ENCODE peak calls at places on chromosomes 11 and 22, in four cellular contexts. One of them, this sample, is unnamed.

GRCh38 chr11:45163956-45164575 is 17.6 kb downstream of the PRDM11 start:
- DNase-seq in sigmoid colon: peak; percentile 46
- DNase-seq in suprapubic skin: no peak
- DNase-seq in IMR-90: peak; percentile 15
- DNase-seq in this sample: no peak

GRCh38 chr22:17358394-17358793 is 10.9 kb upstream of the CECR2 start:
- DNase-seq in sigmoid colon: no peak
- DNase-seq in suprapubic skin: no peak
- DNase-seq in IMR-90: no peak
- DNase-seq in this sample: no peak

GRCh38 chr11:17828311-17828751 is 93.8 kb downstream of the KCNC1 start:
- DNase-seq in sigmoid colon: peak; percentile 88
- DNase-seq in suprapubic skin: no peak
- DNase-seq in IMR-90: peak; percentile 59
- DNase-seq in this sample: peak; percentile 62

GRCh38 chr11:73177380-73178091 is 35.4 kb upstream of the FCHSD2 start:
- DNase-seq in sigmoid colon: peak; percentile 68
- DNase-seq in suprapubic skin: no peak
- DNase-seq in IMR-90: no peak
- DNase-seq in this sample: peak; percentile 75

GRCh38 chr22:35835267-35835997 is 117.8 kb downstream of the APOL5 start:
- DNase-seq in sigmoid colon: no peak
- DNase-seq in suprapubic skin: no peak
- DNase-seq in IMR-90: peak; percentile 72
- DNase-seq in this sample: no peak

GRCh38 chr11:19793356-19793755 is 80.7 kb downstream of the NAV2 start:
- DNase-seq in sigmoid colon: no peak
- DNase-seq in suprapubic skin: no peak
- DNase-seq in IMR-90: no peak
- DNase-seq in this sample: no peak

GRCh38 chr11:3614742-3615171 is 27.0 kb downstream of the ART5 start:
- DNase-seq in sigmoid colon: no peak
- DNase-seq in suprapubic skin: no peak
- DNase-seq in IMR-90: no peak
- DNase-seq in this sample: peak; percentile 8

GRCh38 chr11:47766363-47767227 is 546 bp downstream of the FNBP4 start:
- DNase-seq in sigmoid colon: peak; percentile 87
- DNase-seq in suprapubic skin: peak; percentile 81
- DNase-seq in IMR-90: peak; percentile 66
- DNase-seq in this sample: peak; percentile 75

GRCh38 chr22:29316429-29316828 is 932 bp upstream of the RASL10A start:
- DNase-seq in sigmoid colon: no peak
- DNase-seq in suprapubic skin: peak; percentile 64
- DNase-seq in IMR-90: no peak
- DNase-seq in this sample: no peak

GRCh38 chr11:119505861-119506260 is 82.9 kb upstream of the THY1 start:
- DNase-seq in sigmoid colon: peak; percentile 76
- DNase-seq in suprapubic skin: no peak
- DNase-seq in IMR-90: peak; percentile 13
- DNase-seq in this sample: peak; percentile 83

GRCh38 chr22:22032906-22033802 is 50.6 kb upstream of the TOP3B start:
- DNase-seq in sigmoid colon: no peak
- DNase-seq in suprapubic skin: no peak
- DNase-seq in IMR-90: no peak
- DNase-seq in this sample: no peak

GRCh38 chr22:25221790-25222189 is 2.4 kb downstream of the CRYBB2 start:
- DNase-seq in sigmoid colon: no peak
- DNase-seq in suprapubic skin: no peak
- DNase-seq in IMR-90: no peak
- DNase-seq in this sample: no peak

GRCh38 chr11:122843281-122844150 is 5.2 kb downstream of the CRTAM start:
- DNase-seq in sigmoid colon: no peak
- DNase-seq in suprapubic skin: no peak
- DNase-seq in IMR-90: no peak
- DNase-seq in this sample: no peak

GRCh38 chr11:76750746-76751145 is 32.4 kb upstream of the TSKU start:
- DNase-seq in sigmoid colon: no peak
- DNase-seq in suprapubic skin: no peak
- DNase-seq in IMR-90: no peak
- DNase-seq in this sample: no peak

GRCh38 chr11:13663631-13664071 is 4.8 kb upstream of the FAR1 start:
- DNase-seq in sigmoid colon: no peak
- DNase-seq in suprapubic skin: no peak
- DNase-seq in IMR-90: peak; percentile 41
- DNase-seq in this sample: peak; percentile 17

GRCh38 chr11:14362613-14363012 is 3.6 kb upstream of the RRAS2 start:
- DNase-seq in sigmoid colon: no peak
- DNase-seq in suprapubic skin: no peak
- DNase-seq in IMR-90: no peak
- DNase-seq in this sample: no peak

GRCh38 chr22:48439560-48440135 is 1388.0 kb downstream of the BRD1 start:
- DNase-seq in sigmoid colon: no peak
- DNase-seq in suprapubic skin: no peak
- DNase-seq in IMR-90: no peak
- DNase-seq in this sample: no peak

GRCh38 chr22:46756097-46756496 is 6.4 kb upstream of the TBC1D22A start:
- DNase-seq in sigmoid colon: no peak
- DNase-seq in suprapubic skin: no peak
- DNase-seq in IMR-90: no peak
- DNase-seq in this sample: no peak

GRCh38 chr11:93720522-93720921 is 20.8 kb downstream of the TAF1D start:
- DNase-seq in sigmoid colon: no peak
- DNase-seq in suprapubic skin: no peak
- DNase-seq in IMR-90: no peak
- DNase-seq in this sample: no peak

GRCh38 chr11:68446046-68446725 is 14.4 kb upstream of the PPP6R3 start:
- DNase-seq in sigmoid colon: no peak
- DNase-seq in suprapubic skin: no peak
- DNase-seq in IMR-90: no peak
- DNase-seq in this sample: no peak

GRCh38 chr11:85685820-85686459 is at the start of gene CCDC89:
- DNase-seq in sigmoid colon: peak; percentile 92
- DNase-seq in suprapubic skin: peak; percentile 86
- DNase-seq in IMR-90: peak; percentile 99
- DNase-seq in this sample: peak; percentile 87

GRCh38 chr11:11845551-11845950 is 3.8 kb downstream of the USP47 start:
- DNase-seq in sigmoid colon: no peak
- DNase-seq in suprapubic skin: no peak
- DNase-seq in IMR-90: peak; percentile 35
- DNase-seq in this sample: peak; percentile 29

GRCh38 chr11:134574947-134575346 is 162.9 kb upstream of the B3GAT1 start:
- DNase-seq in sigmoid colon: peak; percentile 22
- DNase-seq in suprapubic skin: no peak
- DNase-seq in IMR-90: no peak
- DNase-seq in this sample: no peak

GRCh38 chr11:57763568-57763967 is 2.0 kb downstream of the CTNND1 start:
- DNase-seq in sigmoid colon: no peak
- DNase-seq in suprapubic skin: no peak
- DNase-seq in IMR-90: peak; percentile 53
- DNase-seq in this sample: no peak

GRCh38 chr11:74702383-74703007 is 28.7 kb downstream of the CHRDL2 start:
- DNase-seq in sigmoid colon: peak; percentile 86
- DNase-seq in suprapubic skin: peak; percentile 75
- DNase-seq in IMR-90: peak; percentile 76
- DNase-seq in this sample: peak; percentile 62

GRCh38 chr11:29783506-29783905 is 233.3 kb downstream of the KCNA4 start:
- DNase-seq in sigmoid colon: no peak
- DNase-seq in suprapubic skin: no peak
- DNase-seq in IMR-90: no peak
- DNase-seq in this sample: no peak

GRCh38 chr11:72648737-72649136 is 25.5 kb downstream of the PDE2A start:
- DNase-seq in sigmoid colon: no peak
- DNase-seq in suprapubic skin: no peak
- DNase-seq in IMR-90: no peak
- DNase-seq in this sample: no peak

GRCh38 chr11:58958500-58958899 is 19.2 kb downstream of the GLYATL1 start:
- DNase-seq in sigmoid colon: no peak
- DNase-seq in suprapubic skin: no peak
- DNase-seq in IMR-90: no peak
- DNase-seq in this sample: peak; percentile 25

GRCh38 chr22:19431641-19432091 is at the start of gene HIRA:
- DNase-seq in sigmoid colon: peak; percentile 89
- DNase-seq in suprapubic skin: peak; percentile 90
- DNase-seq in IMR-90: peak; percentile 66
- DNase-seq in this sample: peak; percentile 74

DNA sequence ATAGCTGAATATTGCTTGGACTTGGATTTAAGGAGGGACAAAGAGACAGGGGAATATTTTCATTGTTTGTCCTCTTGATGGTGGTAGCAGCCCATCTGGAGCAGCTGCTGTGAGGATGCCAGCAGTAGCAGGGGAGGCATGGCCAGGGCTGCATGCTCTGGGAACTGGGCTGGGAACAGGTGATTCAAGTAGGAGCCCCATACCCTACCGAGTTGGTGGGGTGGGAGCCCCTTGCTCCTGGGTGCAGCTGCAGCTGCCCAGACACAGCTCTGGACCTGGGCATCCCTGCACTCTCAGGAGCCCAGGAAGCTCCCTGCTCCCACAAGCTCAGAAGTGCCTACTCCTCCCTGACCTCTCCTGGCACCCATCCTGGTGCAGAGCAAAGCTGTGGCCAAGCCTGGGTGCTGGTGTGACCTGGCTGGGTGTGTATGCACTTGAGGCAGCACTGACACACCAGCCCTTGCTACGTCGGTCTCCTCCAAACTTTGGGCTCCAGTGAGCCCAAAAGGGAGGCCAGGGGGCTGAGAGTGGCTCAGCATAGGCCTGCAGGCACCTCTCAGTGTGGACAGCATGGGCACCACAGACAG is 341.8 kb upstream of the CCDC179 start:
- DNase-seq in sigmoid colon: no peak
- DNase-seq in suprapubic skin: no peak
- DNase-seq in IMR-90: no peak
- DNase-seq in this sample: no peak
- TF ChIP-seq POLR2A in sigmoid colon: no peak
- TF ChIP-seq POLR2A in suprapubic skin: no peak
- TF ChIP-seq POLR2A in IMR-90: no peak
- TF ChIP-seq POLR2A in this sample: no peak

GRCh38 chr11:65436412-65437032 is 13.9 kb downstream of the NEAT1 start:
- DNase-seq in sigmoid colon: peak; percentile 62
- DNase-seq in suprapubic skin: peak; percentile 59
- DNase-seq in IMR-90: peak; percentile 49
- DNase-seq in this sample: peak; percentile 29
- TF ChIP-seq POLR2A in sigmoid colon: no peak
- TF ChIP-seq POLR2A in suprapubic skin: peak; percentile 8
- TF ChIP-seq POLR2A in IMR-90: peak; percentile 76
- TF ChIP-seq POLR2A in this sample: no peak

GRCh38 chr11:69641681-69642548 is 959 bp downstream of the CCND1 start:
- DNase-seq in sigmoid colon: peak; percentile 61
- DNase-seq in suprapubic skin: no peak
- DNase-seq in IMR-90: no peak
- DNase-seq in this sample: no peak
- TF ChIP-seq POLR2A in sigmoid colon: no peak
- TF ChIP-seq POLR2A in suprapubic skin: no peak
- TF ChIP-seq POLR2A in IMR-90: peak; percentile 20
- TF ChIP-seq POLR2A in this sample: no peak

GRCh38 chr22:44033287-44033686 is 9.2 kb downstream of the PARVB start:
- DNase-seq in sigmoid colon: no peak
- DNase-seq in suprapubic skin: no peak
- DNase-seq in IMR-90: no peak
- DNase-seq in this sample: no peak

GRCh38 chr22:44030702-44031082 is 6.6 kb downstream of the PARVB start:
- DNase-seq in sigmoid colon: no peak
- DNase-seq in suprapubic skin: no peak
- DNase-seq in IMR-90: no peak
- DNase-seq in this sample: no peak

GRCh38 chr22:44032126-44032730 is 8.1 kb downstream of the PARVB start:
- DNase-seq in sigmoid colon: no peak
- DNase-seq in suprapubic skin: no peak
- DNase-seq in IMR-90: peak; percentile 22
- DNase-seq in this sample: no peak

GRCh38 chr22:44031111-44031963 is 7.2 kb downstream of the PARVB start:
- DNase-seq in sigmoid colon: no peak
- DNase-seq in suprapubic skin: no peak
- DNase-seq in IMR-90: no peak
- DNase-seq in this sample: no peak

DNA sequence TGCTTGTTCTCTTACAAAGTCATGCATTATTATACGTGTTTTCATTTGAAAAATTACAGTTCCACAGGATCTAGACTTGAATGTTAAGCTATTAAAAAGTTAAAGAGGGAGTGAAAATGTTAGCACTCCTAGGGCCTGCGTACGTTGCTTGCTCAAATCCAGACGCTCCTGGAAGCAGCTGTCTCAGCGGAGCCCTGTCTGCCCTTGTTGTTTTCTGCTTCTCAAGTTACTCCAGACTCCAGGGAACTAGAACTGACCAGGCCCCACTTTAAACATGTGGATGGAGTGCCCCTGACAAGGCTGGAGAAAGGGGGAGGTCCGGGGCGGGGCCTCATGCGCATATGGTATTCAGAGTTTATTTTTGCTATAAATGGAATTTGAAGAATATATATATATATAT is 9.6 kb downstream of the PARVB start:
- DNase-seq in sigmoid colon: no peak
- DNase-seq in suprapubic skin: no peak
- DNase-seq in IMR-90: peak; percentile 75
- DNase-seq in this sample: no peak
- TF ChIP-seq POLR2A in sigmoid colon: no peak
- TF ChIP-seq POLR2A in suprapubic skin: no peak
- TF ChIP-seq POLR2A in IMR-90: no peak
- TF ChIP-seq POLR2A in this sample: no peak

DNA sequence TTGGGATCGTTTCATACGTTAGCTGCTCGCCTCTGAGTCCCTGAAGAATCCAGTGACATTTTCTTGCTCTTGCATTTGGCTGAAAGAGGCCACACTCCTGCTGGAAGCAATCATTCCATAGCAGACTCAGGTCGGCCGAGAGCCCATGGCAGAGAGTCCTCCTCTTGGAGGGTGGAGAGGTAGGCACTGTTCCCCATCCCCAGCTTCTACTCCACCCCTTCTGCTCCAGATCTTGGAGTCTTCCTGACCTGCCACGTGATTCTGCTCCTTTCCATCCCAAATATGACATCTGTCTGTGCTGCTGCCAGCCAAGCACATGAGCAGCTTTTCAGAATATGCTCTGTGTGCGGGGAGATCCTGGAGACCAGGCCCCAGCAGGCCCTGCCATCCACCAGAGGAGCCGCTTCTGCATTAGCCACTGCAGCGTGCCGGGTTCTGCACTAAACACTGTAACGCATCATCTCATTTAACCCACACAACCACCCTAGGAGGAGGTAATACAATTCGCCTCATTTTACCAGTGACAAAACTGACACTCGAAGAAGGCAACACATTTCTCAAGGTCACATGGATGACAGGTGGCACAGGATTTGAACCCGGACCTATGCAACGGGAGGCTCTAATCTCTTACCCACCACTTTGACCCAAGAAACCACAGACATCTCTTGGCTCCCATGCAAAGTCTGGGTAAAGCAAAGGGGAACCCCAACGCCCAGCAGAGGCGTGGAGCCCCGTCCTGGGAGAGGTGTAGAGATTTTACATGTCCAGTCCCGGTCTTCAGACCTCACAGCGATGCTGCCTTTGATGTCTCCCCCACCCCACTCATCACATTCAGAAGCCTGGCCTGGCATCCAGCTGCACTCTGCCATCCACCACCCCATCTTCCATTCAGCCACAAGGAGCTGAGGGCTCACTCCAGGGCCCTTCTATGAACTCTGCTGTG is 78.8 kb downstream of the FEZ1 start:
- DNase-seq in sigmoid colon: no peak
- DNase-seq in suprapubic skin: no peak
- DNase-seq in IMR-90: no peak
- DNase-seq in this sample: no peak
- TF ChIP-seq POLR2A in sigmoid colon: no peak
- TF ChIP-seq POLR2A in suprapubic skin: no peak
- TF ChIP-seq POLR2A in IMR-90: no peak
- TF ChIP-seq POLR2A in this sample: no peak

This sample was measured in adrenal gland.